ENCODE peak calls at places on chromosomes 3 and 15, in six cellular contexts. D, C, K, V, H and I are unnamed samples.
A peak's percentile ranks its signal among the peaks of the same experiment; 100 is the strongest.

GRCh38 chr3:190721330-190721729 is 141.2 kb downstream of the GMNC start:
- DNase-seq in D (no peak), C (no peak), K (no peak), V (no peak), H (no peak), I (no peak)

GRCh38 chr15:63708141-63708772 is 111.1 kb downstream of the FBXL22 start:
- DNase-seq in D (no peak), C (peak; percentile 58), K (no peak), V (no peak), H (peak; percentile 16), I (no peak)

GRCh38 chr15:57948554-57949289 is 116.8 kb downstream of the ALDH1A2 start:
- DNase-seq in D (no peak), C (no peak), K (no peak), V (no peak), H (no peak), I (no peak)

GRCh38 chr3:100289339-100289738 is 28.5 kb downstream of the TBC1D23 start:
- DNase-seq in D (no peak), C (no peak), K (no peak), V (no peak), H (no peak), I (no peak)

GRCh38 chr3:187072582-187072981 is 66.7 kb downstream of the RPL39L start:
- DNase-seq in D (no peak), C (no peak), K (no peak), V (no peak), H (no peak), I (no peak)

GRCh38 chr15:75929799-75930565 is 26.3 kb downstream of the FBXO22 start:
- DNase-seq in D (no peak), C (no peak), K (no peak), V (no peak), H (no peak), I (no peak)

GRCh38 chr3:174438501-174439156 is 420.5 kb upstream of the NAALADL2 start:
- DNase-seq in D (peak; percentile 30), C (no peak), K (no peak), V (no peak), H (no peak), I (no peak)

GRCh38 chr3:139934557-139935070 is 371 bp upstream of the CLSTN2 start:
- DNase-seq in D (peak; percentile 85), C (no peak), K (no peak), V (no peak), H (no peak), I (no peak)

GRCh38 chr15:39434126-39434525 is 146.8 kb upstream of the THBS1 start:
- DNase-seq in D (no peak), C (no peak), K (no peak), V (no peak), H (no peak), I (no peak)

GRCh38 chr15:92076536-92076935 is 223.0 kb downstream of the SLCO3A1 start:
- DNase-seq in D (no peak), C (no peak), K (no peak), V (no peak), H (no peak), I (no peak)

GRCh38 chr15:26866298-26867198 is at the start of gene GABRA5:
- DNase-seq in D (peak; percentile 86), C (no peak), K (no peak), V (no peak), H (no peak), I (no peak)

GRCh38 chr3:23840521-23840920 is 34.8 kb downstream of the UBE2E1 start:
- DNase-seq in D (peak; percentile 60), C (no peak), K (no peak), V (no peak), H (no peak), I (no peak)
- H3K27ac ChIP-seq in D (peak overlapping the region; percentile 15), C (no peak overlapping the region), K (no peak overlapping the region), V (no peak overlapping the region), H (no peak overlapping the region), I (no peak overlapping the region)

GRCh38 chr3:101377796-101378195 is 57.4 kb upstream of the IMPG2 start:
- DNase-seq in D (no peak), C (no peak), K (no peak), V (no peak), H (no peak), I (no peak)
- H3K27ac ChIP-seq in D (no peak overlapping the region), C (no peak overlapping the region), K (no peak overlapping the region), V (no peak overlapping the region), H (no peak overlapping the region), I (no peak overlapping the region)

GRCh38 chr3:37985637-37986320 is 4.8 kb upstream of the VILL start:
- DNase-seq in D (no peak), C (no peak), K (no peak), V (no peak), H (no peak), I (no peak)
- H3K27ac ChIP-seq in D (no peak overlapping the region), C (no peak overlapping the region), K (peak overlapping the region; percentile 16), V (peak overlapping the region; percentile 54), H (no peak overlapping the region), I (peak overlapping the region; percentile 16)

GRCh38 chr15:74906193-74906449 is 530 bp downstream of the FAM219B start:
- DNase-seq in D (peak; percentile 70), C (no peak), K (peak; percentile 71), V (peak; percentile 42), H (no peak), I (no peak)
- H3K27ac ChIP-seq in D (peak overlapping the region; percentile 81), C (peak overlapping the region; percentile 80), K (peak overlapping the region; percentile 96), V (peak overlapping the region; percentile 83), H (peak overlapping the region; percentile 80), I (peak overlapping the region; percentile 80)

GRCh38 chr3:25458420-25458814 is 30.4 kb downstream of the RARB start:
- DNase-seq in D (no peak), C (no peak), K (no peak), V (no peak), H (no peak), I (no peak)
- H3K27ac ChIP-seq in D (no peak overlapping the region), C (no peak overlapping the region), K (no peak overlapping the region), V (no peak overlapping the region), H (no peak overlapping the region), I (peak overlapping the region; percentile 39)

DNA sequence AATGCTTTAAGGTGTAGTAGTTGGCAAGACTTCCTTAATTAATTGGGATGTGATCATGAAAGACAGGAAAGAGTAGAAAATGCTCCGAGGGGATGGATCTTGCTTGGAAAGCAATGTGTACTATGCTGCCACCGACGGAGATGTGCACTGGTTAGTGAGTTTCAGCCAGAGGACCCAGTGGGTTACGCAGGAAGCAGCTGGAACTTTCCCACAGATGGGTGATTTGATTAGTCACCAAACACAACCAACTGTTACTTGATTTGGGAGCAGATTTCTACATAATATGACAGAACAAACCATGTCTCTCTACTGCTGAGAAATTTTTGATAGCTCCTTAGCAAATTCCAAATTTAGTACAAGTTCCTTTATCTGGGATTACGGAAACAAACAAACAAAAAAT is 245.4 kb upstream of the MCTP2 start:
- DNase-seq in D (no peak), C (no peak), K (no peak), V (no peak), H (no peak), I (no peak)
- H3K27ac ChIP-seq in D (no peak overlapping the region), C (no peak overlapping the region), K (no peak overlapping the region), V (no peak overlapping the region), H (no peak overlapping the region), I (no peak overlapping the region)